ENCODE peak calls at places on chromosomes 2 and 18, in nine cellular contexts. M is neural crest cell, G is HL-60, D is Calu3, E is GM10248, H is upper lobe of right lung, A is H9, O is ovary, T is cardiac muscle cell. R is an unnamed sample.

GRCh38 chr18:9103488-9103887 is 989 bp downstream of the NDUFV2 start:
- DNase-seq in T (no peak), G (no peak), O (no peak), H (no peak), D (no peak), A (no peak), M (no peak), E (no peak), R (no peak)

GRCh38 chr2:150630587-150631235 is 143.2 kb upstream of the RND3 start:
- DNase-seq in M (no peak), E (no peak), T (no peak), D (no peak), G (no peak), A (no peak), O (no peak), H (no peak), R (no peak)

GRCh38 chr2:3216841-3217495 is 160.7 kb downstream of the EIPR1 start:
- DNase-seq in T (no peak), A (no peak), O (no peak), D (no peak), H (no peak), G (no peak), M (no peak), E (no peak), R (no peak)

GRCh38 chr2:195622966-195623365 is 34.1 kb upstream of the SLC39A10 start:
- DNase-seq in M (no peak), H (no peak), A (no peak), T (no peak), D (no peak), E (no peak), G (no peak), O (no peak), R (no peak)

GRCh38 chr2:43071629-43072550 is 154.5 kb downstream of the ZFP36L2 start:
- DNase-seq in E (no peak), O (peak; percentile 72), D (no peak), M (no peak), T (no peak), A (no peak), H (no peak), G (no peak), R (no peak)

GRCh38 chr2:133158024-133158423 is 410.2 kb downstream of the NCKAP5 start:
- DNase-seq in O (no peak), M (no peak), G (no peak), E (no peak), H (no peak), A (no peak), D (no peak), T (no peak), R (no peak)

GRCh38 chr2:241967745-241968144 is 98.2 kb downstream of the RTP5 start:
- DNase-seq in A (no peak), O (no peak), D (no peak), T (no peak), G (no peak), H (no peak), M (no peak), E (no peak), R (no peak)

GRCh38 chr2:42961385-42961800 is 169.0 kb upstream of the HAAO start:
- DNase-seq in G (peak; percentile 82), H (no peak), D (no peak), M (peak; percentile 23), T (no peak), A (no peak), E (no peak), O (peak; percentile 79), R (no peak)

GRCh38 chr2:35503738-35504160 is 851.8 kb upstream of the CRIM1 start:
- DNase-seq in O (no peak), E (no peak), T (no peak), H (no peak), G (no peak), A (no peak), D (no peak), M (no peak), R (no peak)

GRCh38 chr2:98729652-98730051 is 1.3 kb downstream of the MGAT4A start:
- DNase-seq in A (no peak), D (no peak), E (no peak), M (no peak), H (no peak), O (no peak), T (no peak), G (no peak), R (no peak)

GRCh38 chr2:183125659-183126341 is 1.6 kb downstream of the NUP35 start:
- DNase-seq in G (no peak), D (peak; percentile 14), T (no peak), M (no peak), O (no peak), H (no peak), A (no peak), E (no peak), R (no peak)

GRCh38 chr2:127170452-127171197 is 49.5 kb downstream of the CYP27C1 start:
- DNase-seq in E (no peak), O (no peak), T (no peak), H (no peak), D (no peak), G (no peak), A (no peak), M (no peak), R (no peak)

GRCh38 chr18:68956650-68957049 is 158.8 kb downstream of the CCDC102B start:
- DNase-seq in T (no peak), G (no peak), D (no peak), A (no peak), E (no peak), M (no peak), O (no peak), H (no peak), R (no peak)

GRCh38 chr2:84461310-84461709 is 2.2 kb upstream of the SUCLG1 start:
- DNase-seq in E (no peak), G (no peak), H (no peak), O (no peak), M (no peak), A (no peak), D (no peak), T (no peak), R (no peak)

GRCh38 chr2:59277656-59278055 is 1036.5 kb upstream of the FANCL start:
- DNase-seq in D (peak; percentile 6), T (no peak), G (no peak), H (no peak), E (no peak), O (no peak), M (no peak), A (no peak), R (no peak)

GRCh38 chr2:59276917-59277316 is 1035.8 kb upstream of the FANCL start:
- DNase-seq in A (no peak), H (no peak), T (no peak), M (no peak), D (no peak), O (no peak), G (no peak), E (no peak), R (no peak)

DNA sequence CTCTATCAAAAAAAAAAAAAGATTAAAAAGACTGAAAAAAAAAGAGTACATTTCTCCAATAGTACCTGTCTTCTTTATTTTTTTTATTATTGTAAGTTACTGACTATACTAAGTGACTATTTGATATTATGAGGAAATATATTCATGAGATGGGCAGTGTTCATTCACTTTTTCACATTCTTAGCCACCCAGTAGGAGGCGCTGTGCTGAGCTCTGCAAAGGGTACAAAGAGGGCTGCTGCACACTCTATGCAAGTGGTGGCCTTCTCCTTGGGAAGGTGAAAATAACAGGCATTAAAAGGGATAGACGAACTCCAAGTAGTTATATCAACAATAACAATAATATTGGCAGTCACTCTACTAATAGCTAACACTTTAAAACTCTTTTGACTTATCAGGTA is 1034.9 kb upstream of the FANCL start:
- DNase-seq in A (peak; percentile 39), D (peak; percentile 1), T (no peak), H (no peak), O (no peak), E (no peak), G (no peak), M (no peak), R (no peak)
- TF ChIP-seq CTCF in A (peak; percentile 90), D (peak; percentile 33), T (no peak), H (peak; percentile 10), O (no peak), E (peak; percentile 23), G (peak; percentile 3), M (peak; percentile 50), R (peak; percentile 44)

DNA sequence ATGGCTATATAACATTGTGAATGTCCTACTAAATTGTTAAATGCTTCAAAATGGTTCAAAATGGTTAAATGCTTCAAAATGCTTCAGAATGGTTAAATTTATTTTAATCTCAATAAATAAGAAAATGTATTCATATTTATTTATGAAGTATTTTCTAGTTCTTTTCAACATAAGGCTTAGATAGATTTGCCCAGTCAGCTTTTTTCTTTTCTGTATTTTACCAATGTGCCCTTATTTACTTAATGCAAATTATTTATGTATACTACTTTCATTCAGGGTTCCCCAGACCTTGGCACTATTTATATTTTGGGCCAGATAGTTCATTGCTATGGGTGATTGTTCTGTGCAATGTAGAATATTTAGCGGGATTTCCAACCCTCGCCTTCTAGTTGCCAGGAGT is 546.7 kb downstream of the RIT2 start:
- DNase-seq in E (no peak), D (no peak), M (no peak), G (no peak), O (no peak), A (no peak), T (no peak), H (no peak), R (no peak)
- TF ChIP-seq CTCF in E (no peak), D (no peak), M (no peak), G (no peak), O (no peak), A (no peak), T (no peak), H (no peak), R (no peak)

DNA sequence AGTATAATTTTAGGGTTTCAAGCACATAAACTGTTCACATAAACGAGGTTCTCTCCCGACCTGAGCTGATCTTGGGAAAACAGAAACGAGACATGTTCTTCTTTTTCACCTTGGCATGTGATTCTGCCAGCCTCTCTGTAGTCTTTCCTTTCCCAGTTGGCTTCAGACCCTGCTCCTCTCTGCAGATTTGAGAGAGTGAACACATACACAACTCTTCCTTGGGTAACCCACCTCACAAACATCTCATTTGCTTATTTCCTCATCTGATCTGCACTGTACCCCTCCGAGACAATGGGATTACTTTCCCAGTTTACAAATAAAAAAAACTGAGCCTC is 46.1 kb downstream of the REEP1 start:
- DNase-seq in D (no peak), G (no peak), H (no peak), T (no peak), A (no peak), E (no peak), O (no peak), M (no peak), R (no peak)
- TF ChIP-seq CTCF in D (no peak), G (no peak), H (no peak), T (no peak), A (no peak), E (no peak), O (no peak), M (no peak), R (no peak)

GRCh38 chr2:206603269-206603668 is 39.0 kb upstream of the FAM237A start:
- DNase-seq in T (no peak), E (no peak), D (no peak), M (no peak), G (no peak), A (no peak), O (no peak), H (no peak), R (no peak)

DNA sequence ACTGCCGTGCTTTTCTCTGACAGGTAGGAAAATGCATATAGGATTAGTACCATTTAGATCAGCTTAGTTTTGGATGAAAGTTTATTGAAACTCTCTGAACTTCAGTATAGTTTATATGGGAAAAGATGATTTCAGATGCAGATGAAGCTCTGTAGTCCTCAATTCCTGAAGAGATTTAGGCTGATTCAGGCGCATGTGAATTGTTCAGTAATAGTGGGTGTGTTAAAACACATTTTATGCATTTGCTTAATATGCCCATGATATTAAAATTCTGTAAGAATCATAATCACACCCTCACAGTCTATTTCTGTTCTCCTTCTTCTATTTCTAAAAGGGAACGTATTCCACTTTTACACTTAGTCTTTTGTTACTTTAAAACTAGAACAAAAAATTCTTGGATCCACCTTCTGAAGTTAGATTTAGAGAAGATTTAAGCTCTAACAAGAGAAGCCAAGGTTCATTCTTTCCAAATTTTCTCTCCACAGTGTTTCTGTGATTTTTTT is 44.5 kb upstream of the FAM237A start:
- DNase-seq in E (no peak), T (no peak), H (no peak), G (no peak), M (no peak), O (no peak), A (no peak), D (no peak), R (no peak)
- TF ChIP-seq CTCF in E (no peak), T (no peak), H (no peak), G (no peak), M (no peak), O (no peak), A (no peak), D (no peak), R (no peak)

R was measured in progenitor cell of endocrine pancreas.